ENCODE peak calls at places on chromosomes 7 and 10, in six cellular contexts. C is prostate gland, B is GM23338, S is transverse colon, K is stomach, Y is HepG2. L is an unnamed sample.

GRCh38 chr10:23358357-23358756 is 13.8 kb upstream of the C10orf67 start:
- DNase-seq in C (no peak), B (peak; percentile 55), S (no peak), K (no peak), Y (no peak), L (no peak)

GRCh38 chr7:39238209-39238869 is 260.6 kb downstream of the POU6F2 start:
- DNase-seq in C (no peak), B (no peak), S (no peak), K (no peak), Y (no peak), L (no peak)

GRCh38 chr7:134593530-134594392 is 44.9 kb downstream of the AKR1B15 start:
- DNase-seq in C (peak; percentile 24), B (no peak), S (peak; percentile 41), K (peak; percentile 81), Y (peak; percentile 67), L (no peak)

GRCh38 chr10:51498424-51498823 is 201.0 kb downstream of the CSTF2T start:
- DNase-seq in C (no peak), B (no peak), S (no peak), K (no peak), Y (no peak), L (no peak)

GRCh38 chr7:95691464-95691863 is 80.9 kb upstream of the DYNC1I1 start:
- DNase-seq in C (peak; percentile 85), B (no peak), S (no peak), K (no peak), Y (peak; percentile 3), L (no peak)

GRCh38 chr10:102814456-102814871 is 22.7 kb downstream of the CYP17A1 start:
- DNase-seq in C (no peak), B (no peak), S (no peak), K (peak; percentile 53), Y (peak; percentile 76), L (no peak)

GRCh38 chr7:132518102-132518838 is 58.0 kb downstream of the PLXNA4 start:
- DNase-seq in C (no peak), B (peak; percentile 83), S (no peak), K (no peak), Y (peak; percentile 20), L (no peak)

GRCh38 chr7:19249281-19249680 is 104.1 kb upstream of the FERD3L start:
- DNase-seq in C (no peak), B (peak; percentile 2), S (no peak), K (no peak), Y (no peak), L (no peak)

GRCh38 chr10:287814-288213 is 152.6 kb downstream of the ZMYND11 start:
- DNase-seq in C (no peak), B (peak; percentile 80), S (no peak), K (no peak), Y (peak; percentile 53), L (no peak)

GRCh38 chr7:96596120-96596826 is 113.4 kb downstream of the SEM1 start:
- DNase-seq in C (peak; percentile 8), B (peak; percentile 17), S (no peak), K (no peak), Y (no peak), L (no peak)

GRCh38 chr7:140403878-140404564 is at the start of gene RAB19:
- DNase-seq in C (peak; percentile 51), B (peak; percentile 92), S (peak; percentile 75), K (peak; percentile 77), Y (no peak), L (no peak)

GRCh38 chr10:49726593-49726992 is 35.5 kb downstream of the OGDHL start:
- DNase-seq in C (no peak), B (no peak), S (no peak), K (no peak), Y (no peak), L (no peak)

GRCh38 chr7:115478426-115478825 is 552.1 kb downstream of the TFEC start:
- DNase-seq in C (no peak), B (no peak), S (no peak), K (no peak), Y (no peak), L (no peak)

GRCh38 chr10:79207096-79207357 is 138.3 kb downstream of the ZMIZ1 start:
- DNase-seq in C (no peak), B (no peak), S (no peak), K (no peak), Y (no peak), L (no peak)

DNA sequence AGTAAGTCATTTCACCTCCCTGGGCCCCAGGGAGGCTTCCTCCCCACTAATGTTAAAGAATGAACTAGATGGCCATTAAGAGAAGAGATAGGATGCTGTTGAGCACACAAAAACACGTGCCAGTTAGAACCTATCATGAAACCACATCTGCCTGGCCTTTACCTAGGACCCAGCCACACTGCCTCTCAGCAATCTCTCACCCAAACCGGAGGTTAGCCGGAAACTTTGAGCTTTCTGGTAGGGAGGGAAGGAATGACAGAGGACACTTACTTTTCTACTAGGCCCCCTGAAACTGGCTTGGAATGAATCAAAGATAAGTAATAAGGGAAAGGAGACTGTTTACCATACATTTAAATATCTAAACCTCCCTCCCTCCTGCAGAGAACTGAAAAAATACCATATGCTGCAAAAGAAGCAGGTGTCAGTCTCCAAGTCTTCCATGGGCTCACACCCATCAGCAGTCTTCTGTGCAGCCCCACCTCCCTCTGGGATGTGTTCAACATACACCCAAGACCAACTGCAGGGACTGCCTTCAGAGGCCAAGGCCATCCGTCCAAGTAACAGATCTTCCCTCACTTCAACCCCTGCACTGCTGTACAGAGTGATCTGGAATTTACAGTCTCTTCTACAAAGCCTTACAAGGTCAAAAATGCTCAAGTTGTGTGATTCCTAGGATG is 42.6 kb downstream of the SORBS1 start:
- DNase-seq in C (no peak), B (no peak), S (no peak), K (no peak), Y (no peak), L (no peak)
- TF ChIP-seq POLR2AphosphoS5 in C (peak; percentile 32), B (no peak), S (no peak), K (no peak), Y (no peak), L (peak; percentile 81)

DNA sequence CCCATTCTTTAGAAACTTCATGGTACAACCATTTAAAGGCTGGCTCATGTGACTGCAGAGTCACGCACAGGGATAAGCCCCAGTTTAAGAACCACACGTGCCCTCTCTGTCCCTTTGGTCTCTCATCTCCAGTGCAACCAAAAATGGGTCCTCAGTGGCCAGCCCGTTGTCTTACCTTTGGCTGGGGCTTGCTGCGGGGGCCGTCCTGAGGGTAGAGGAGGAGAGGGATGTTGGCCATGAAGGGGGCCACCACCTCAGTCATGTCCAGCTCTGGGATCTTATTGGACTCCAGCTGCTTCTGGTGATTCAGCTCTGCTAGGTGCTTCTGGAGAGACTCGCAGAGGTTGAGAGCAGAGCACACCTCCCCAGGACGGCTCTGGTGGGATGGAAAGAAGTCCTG is 22.3 kb downstream of the PSAP start:
- DNase-seq in C (no peak), B (no peak), S (no peak), K (no peak), Y (no peak), L (no peak)
- H3K4me1 ChIP-seq in C (peaks cover 2% of the 10 kb centered on the region), B (peaks cover 10% of the 10 kb centered on the region), S (peaks cover 12% of the 10 kb centered on the region), K (peaks cover 50% of the 10 kb centered on the region), Y (no peaks in the 10 kb centered on the region), L (peaks cover under 1% of the 10 kb centered on the region)

GRCh38 chr7:149764481-149765398 is 8.6 kb downstream of the ZNF467 start:
- DNase-seq in C (no peak), B (peak; percentile 76), S (no peak), K (no peak), Y (no peak), L (no peak)
- H3K4me3 ChIP-seq in C (peak overlapping the region; percentile 24), B (peak overlapping the region; percentile 62), S (no peak overlapping the region), K (peak overlapping the region; percentile 11), Y (no peak overlapping the region), L (no peak overlapping the region)

GRCh38 chr7:103773726-103774125 is 215.7 kb downstream of the RELN start:
- DNase-seq in C (no peak), B (peak; percentile 28), S (no peak), K (no peak), Y (no peak), L (no peak)

GRCh38 chr7:103777440-103777839 is 212.0 kb downstream of the RELN start:
- DNase-seq in C (no peak), B (peak; percentile 16), S (no peak), K (no peak), Y (no peak), L (no peak)

GRCh38 chr7:103766630-103767029 is 222.8 kb downstream of the RELN start:
- DNase-seq in C (no peak), B (no peak), S (no peak), K (no peak), Y (no peak), L (no peak)

GRCh38 chr7:103771294-103771693 is 218.2 kb downstream of the RELN start:
- DNase-seq in C (no peak), B (peak; percentile 12), S (no peak), K (no peak), Y (no peak), L (no peak)

GRCh38 chr7:103772171-103772570 is 217.3 kb downstream of the RELN start:
- DNase-seq in C (no peak), B (no peak), S (no peak), K (no peak), Y (no peak), L (no peak)
- TF ChIP-seq POLR2AphosphoS5 in C (no peak), B (no peak), S (no peak), K (no peak), Y (no peak), L (no peak)

DNA sequence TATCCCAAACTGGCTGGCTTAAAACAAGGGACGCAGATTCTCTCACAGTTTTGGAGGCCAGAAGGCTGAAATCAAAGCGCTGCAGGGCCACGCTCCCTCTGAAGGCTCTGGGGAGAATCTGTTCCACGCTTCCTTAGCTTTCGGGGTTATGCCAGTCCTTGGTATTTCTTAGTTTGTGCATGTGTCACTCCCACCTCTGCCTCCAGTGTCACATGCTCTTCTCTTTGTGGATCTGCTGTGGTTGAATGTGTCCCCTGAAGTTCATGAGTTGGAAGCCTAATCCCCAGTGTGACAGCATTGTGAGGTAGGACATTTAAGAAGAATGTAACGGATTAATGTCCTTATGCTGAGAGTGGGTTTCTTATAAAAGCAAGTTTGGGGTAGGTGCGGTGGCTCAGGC is 29.4 kb upstream of the RHEB start:
- DNase-seq in C (no peak), B (no peak), S (no peak), K (no peak), Y (no peak), L (no peak)
- H3K4me1 ChIP-seq in C (peaks cover 12% of the 10 kb centered on the region), B (no peaks in the 10 kb centered on the region), S (peaks cover 3% of the 10 kb centered on the region), K (peaks cover 31% of the 10 kb centered on the region), Y (peaks cover 12% of the 10 kb centered on the region), L (peaks cover 16% of the 10 kb centered on the region)

GRCh38 chr7:23206511-23206867 is 24.6 kb downstream of the NUP42 start:
- DNase-seq in C (no peak), B (no peak), S (no peak), K (no peak), Y (no peak), L (no peak)
- H3K4me3 ChIP-seq in C (no peak overlapping the region), B (peak overlapping the region; percentile 64), S (no peak overlapping the region), K (peak overlapping the region; percentile 37), Y (no peak overlapping the region), L (peak overlapping the region; percentile 44)

L was measured in esophagus muscularis mucosa.